ENCODE peak calls at places on chromosomes 6 and 20, in five cellular contexts. F is K562, I is nephron progenitor cell, P is mucosa of descending colon, A is OCI-LY7. H is an unnamed sample.

GRCh38 chr6:16716450-16716858 is 44.8 kb downstream of the ATXN1 start:
- DNase-seq in I (no peak), F (no peak), P (no peak), A (no peak), H (no peak)

GRCh38 chr20:21373436-21373835 is 23.9 kb downstream of the NKX2-4 start:
- DNase-seq in F (no peak), P (no peak), A (no peak), I (no peak), H (no peak)

GRCh38 chr6:10300071-10300470 is 114.8 kb downstream of the TFAP2A start:
- DNase-seq in F (no peak), P (no peak), I (no peak), A (no peak), H (no peak)

GRCh38 chr6:151078655-151079054 is 161.1 kb upstream of the AKAP12 start:
- DNase-seq in I (no peak), P (no peak), A (no peak), F (no peak), H (no peak)

GRCh38 chr20:36167826-36168634 is 13.5 kb downstream of the EPB41L1 start:
- DNase-seq in P (no peak), F (peak), I (no peak), A (no peak), H (no peak)

GRCh38 chr6:45816674-45817297 is 198.9 kb downstream of the CLIC5 start:
- DNase-seq in F (no peak), A (no peak), I (no peak), P (no peak), H (no peak)

GRCh38 chr20:40304119-40304518 is 384.9 kb downstream of the MAFB start:
- DNase-seq in P (no peak), A (no peak), F (no peak), I (no peak), H (no peak)

GRCh38 chr6:166997768-166998255 is 1.4 kb upstream of the CEP43 start:
- DNase-seq in F (peak), P (peak), A (peak), I (no peak), H (peak)

GRCh38 chr6:170265655-170266054 is 25.2 kb downstream of the DLL1 start:
- DNase-seq in F (peak), A (no peak), I (no peak), P (peak), H (no peak)

GRCh38 chr20:56540415-56540814 is 7.4 kb downstream of the FAM209B start:
- DNase-seq in P (no peak), F (peak), I (no peak), A (no peak), H (no peak)

DNA sequence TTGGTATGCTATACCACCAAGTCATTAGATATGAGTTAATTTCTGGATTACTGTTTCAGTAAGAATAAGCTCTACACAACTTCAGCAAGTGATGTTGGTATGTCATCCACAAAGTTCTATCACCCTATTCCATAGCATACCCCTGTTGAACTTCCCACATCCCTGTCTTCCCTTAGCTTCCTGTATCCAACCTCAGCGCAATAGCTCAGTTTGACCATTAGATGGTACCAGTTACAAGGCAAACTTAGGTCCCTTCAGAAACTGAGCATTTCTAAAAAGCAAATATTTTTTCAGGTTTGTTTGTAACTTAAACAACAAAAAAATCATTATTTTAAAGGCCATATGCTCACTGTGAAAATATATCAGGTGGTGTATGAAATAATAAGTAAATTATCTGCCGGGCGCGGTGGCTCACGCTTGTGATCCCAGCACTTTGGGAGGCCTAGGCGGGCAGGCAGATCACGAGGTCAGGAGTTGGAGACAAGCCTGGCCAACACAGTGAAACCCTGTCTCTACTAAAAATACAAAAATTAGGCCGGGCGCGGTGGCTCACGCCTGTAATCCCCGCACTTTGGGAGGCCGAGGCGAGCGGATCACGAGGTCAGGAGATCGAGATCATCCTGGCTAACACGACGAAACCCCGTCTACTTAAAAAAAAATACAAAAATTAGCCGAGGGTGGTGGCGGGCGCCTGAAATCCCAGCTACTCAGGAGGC is 8.8 kb upstream of the MOG start:
- DNase-seq in I (no peak), F (peak), A (peak), P (no peak), H (no peak)
- TF ChIP-seq CTCF in I (peak), F (peak), A (peak), P (no peak), H (no peak)

GRCh38 chr20:50130995-50131394 is 18.0 kb upstream of the UBE2V1 start:
- DNase-seq in P (no peak), F (no peak), I (no peak), A (no peak), H (no peak)

GRCh38 chr20:50136822-50137599 is 16.5 kb downstream of the PEDS1 start:
- DNase-seq in I (no peak), P (no peak), F (no peak), A (no peak), H (no peak)

GRCh38 chr20:50133041-50133440 is 20.1 kb upstream of the UBE2V1 start:
- DNase-seq in I (no peak), F (no peak), P (no peak), A (no peak), H (no peak)

GRCh38 chr20:50130346-50130703 is 17.4 kb upstream of the UBE2V1 start:
- DNase-seq in I (no peak), A (no peak), P (no peak), F (no peak), H (no peak)

GRCh38 chr20:50133474-50134217 is 19.9 kb downstream of the PEDS1 start:
- DNase-seq in P (no peak), F (no peak), A (no peak), I (no peak), H (no peak)
- TF ChIP-seq CTCF in P (no peak), F (peak), A (peak), I (no peak), H (no peak)

DNA sequence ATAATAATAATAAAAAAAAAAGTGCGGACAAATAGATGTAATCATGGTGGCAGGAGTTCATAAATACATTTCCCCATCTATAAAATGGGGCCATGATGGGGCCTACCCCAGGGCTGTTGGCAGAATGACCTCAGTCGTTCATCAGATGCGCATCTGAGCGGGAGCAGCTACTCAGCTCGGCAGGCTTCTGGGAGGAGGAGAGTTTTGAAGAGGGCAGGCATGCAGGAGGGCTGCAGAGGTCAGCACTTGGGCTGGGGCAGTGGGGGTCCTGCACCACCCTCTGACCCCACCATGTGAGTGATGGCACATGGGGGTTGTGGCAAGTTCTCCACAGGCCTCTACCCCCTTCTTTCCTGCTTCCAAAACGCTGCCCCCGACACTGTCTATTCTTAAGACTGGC is 373.5 kb downstream of the ZFAND3 start:
- DNase-seq in A (no peak), I (no peak), F (no peak), P (no peak), H (no peak)
- TF ChIP-seq CTCF in A (no peak), I (no peak), F (no peak), P (no peak), H (no peak)

DNA sequence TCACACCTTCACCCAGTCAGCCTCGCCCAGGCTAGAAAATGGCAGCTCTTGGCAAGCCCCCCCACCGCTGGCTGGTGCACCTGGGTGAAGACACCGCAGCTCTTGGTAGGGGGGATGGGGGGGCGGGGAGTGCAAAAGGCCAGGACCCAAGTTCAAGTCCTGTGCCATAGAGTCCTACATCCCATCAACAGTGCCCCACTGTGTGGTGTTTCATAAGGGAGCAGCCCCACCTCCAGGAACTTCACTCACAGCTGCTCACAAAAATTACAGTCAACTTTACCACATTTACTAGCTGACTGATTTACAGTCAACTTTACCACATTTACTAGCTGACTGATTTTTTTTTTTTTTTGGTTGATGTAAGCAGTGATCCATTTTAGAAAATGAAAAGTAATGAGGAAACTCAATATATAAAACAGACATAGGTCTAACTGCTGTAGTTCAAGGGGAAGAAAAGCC is 209.0 kb upstream of the SNX9 start:
- DNase-seq in A (peak), P (no peak), F (no peak), I (no peak), H (no peak)
- TF ChIP-seq CTCF in A (peak), P (no peak), F (peak), I (no peak), H (no peak)

DNA sequence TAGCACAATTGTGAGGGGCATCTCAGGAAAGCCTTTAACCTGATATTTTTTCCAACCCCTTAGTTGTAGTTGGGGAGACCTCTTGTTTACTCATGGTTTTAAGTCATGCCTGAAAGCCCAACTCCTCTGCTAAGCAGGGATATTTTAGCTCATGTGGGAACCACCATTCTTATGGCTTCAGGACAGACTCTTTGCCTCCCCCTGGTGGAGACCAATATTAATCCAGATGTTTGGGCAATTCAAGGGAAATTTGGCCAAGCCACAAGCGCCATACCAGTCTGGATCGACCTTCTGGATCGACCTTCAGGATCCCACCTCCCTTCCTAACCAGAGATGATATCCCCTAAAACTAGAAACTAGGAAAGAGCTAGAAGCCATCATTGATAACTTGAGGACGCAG is 211.2 kb downstream of the C6orf118 start:
- DNase-seq in A (peak), I (peak), F (peak), P (no peak), H (no peak)
- TF ChIP-seq CTCF in A (peak), I (peak), F (peak), P (no peak), H (peak)

GRCh38 chr6:105431226-105431625 is 28.3 kb upstream of the PREP start:
- DNase-seq in A (peak), P (no peak), F (peak), I (no peak), H (peak)
- TF ChIP-seq CTCF in A (peak), P (no peak), F (peak), I (peak), H (peak)

GRCh38 chr6:52662031-52662430 is 8.9 kb upstream of the TMEM14A start:
- DNase-seq in F (no peak), I (no peak), A (no peak), P (no peak), H (no peak)

GRCh38 chr6:52664185-52664990 is 6.5 kb upstream of the TMEM14A start:
- DNase-seq in A (peak), P (peak), F (peak), I (peak), H (peak)

GRCh38 chr6:52664991-52665686 is 5.8 kb upstream of the TMEM14A start:
- DNase-seq in I (no peak), F (peak), A (no peak), P (no peak), H (no peak)

GRCh38 chr6:52663120-52663934 is 7.6 kb upstream of the TMEM14A start:
- DNase-seq in F (peak), P (no peak), A (peak), I (peak), H (peak)

GRCh38 chr6:52663935-52664184 is 7.1 kb upstream of the TMEM14A start:
- DNase-seq in A (no peak), P (no peak), I (no peak), F (no peak), H (no peak)
- TF ChIP-seq CTCF in A (no peak), P (no peak), I (peak), F (no peak), H (no peak)

GRCh38 chr6:142385352-142385751 is 83.5 kb downstream of the ADGRG6 start:
- DNase-seq in P (no peak), I (no peak), F (no peak), A (no peak), H (no peak)
- TF ChIP-seq CTCF in P (no peak), I (no peak), F (no peak), A (no peak), H (no peak)

DNA sequence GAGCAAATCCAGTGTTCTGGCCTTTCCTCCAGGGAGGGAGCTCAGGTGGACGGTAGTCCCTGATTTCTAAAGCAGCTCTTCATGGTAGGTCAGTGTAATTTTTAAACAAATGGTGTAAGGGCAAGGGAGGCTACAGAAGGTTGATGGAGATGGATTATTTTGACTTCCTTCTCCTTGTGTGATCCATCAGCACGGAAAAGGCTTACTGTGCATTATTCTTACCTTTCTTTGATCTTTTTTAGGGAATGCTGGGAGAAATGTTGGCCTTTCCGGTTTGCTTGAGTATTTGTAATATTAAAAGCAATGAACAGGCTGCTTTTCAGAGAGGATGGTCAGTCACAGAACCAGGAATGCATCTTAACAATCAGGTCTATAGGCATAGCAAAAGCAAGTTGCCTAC is 487.0 kb upstream of the BTBD3 start:
- DNase-seq in F (no peak), I (no peak), P (no peak), A (no peak), H (no peak)
- TF ChIP-seq CTCF in F (no peak), I (no peak), P (no peak), A (no peak), H (no peak)